ENCODE peak calls at places on chromosome 1, in six cellular contexts. One of them, this sample, is unnamed.

GRCh38 chr1:61301824-61302652 is 219.7 kb downstream of the NFIA start:
- DNase-seq in AG04449: no peak
- DNase-seq in ascending aorta: no peak
- DNase-seq in uterus: no peak
- DNase-seq in choroid plexus epithelial cell: peak
- DNase-seq in colonic mucosa: no peak
- DNase-seq in this sample: no peak

GRCh38 chr1:201016943-201017827 is 6.3 kb downstream of the KIF21B start:
- DNase-seq in choroid plexus epithelial cell: no peak
- DNase-seq in AG04449: no peak
- DNase-seq in uterus: no peak
- DNase-seq in colonic mucosa: no peak
- DNase-seq in ascending aorta: no peak
- DNase-seq in this sample: no peak

GRCh38 chr1:180353930-180354329 is 123.9 kb downstream of the LHX4 start:
- DNase-seq in uterus: no peak
- DNase-seq in AG04449: no peak
- DNase-seq in choroid plexus epithelial cell: no peak
- DNase-seq in ascending aorta: no peak
- DNase-seq in colonic mucosa: no peak
- DNase-seq in this sample: no peak

GRCh38 chr1:28887418-28887834 is 26.9 kb upstream of the EPB41 start:
- DNase-seq in choroid plexus epithelial cell: no peak
- DNase-seq in ascending aorta: peak
- DNase-seq in AG04449: no peak
- DNase-seq in colonic mucosa: peak
- DNase-seq in uterus: peak
- DNase-seq in this sample: no peak

GRCh38 chr1:87410771-87411170 is 82.1 kb downstream of the LMO4 start:
- DNase-seq in colonic mucosa: peak
- DNase-seq in choroid plexus epithelial cell: no peak
- DNase-seq in uterus: no peak
- DNase-seq in ascending aorta: no peak
- DNase-seq in AG04449: no peak
- DNase-seq in this sample: no peak

GRCh38 chr1:109733235-109733634 is 7.6 kb downstream of the GSTM3 start:
- DNase-seq in choroid plexus epithelial cell: no peak
- DNase-seq in uterus: no peak
- DNase-seq in AG04449: no peak
- DNase-seq in ascending aorta: no peak
- DNase-seq in colonic mucosa: no peak
- DNase-seq in this sample: no peak

GRCh38 chr1:209674957-209675566 is at the start of gene G0S2:
- DNase-seq in AG04449: no peak
- DNase-seq in choroid plexus epithelial cell: peak
- DNase-seq in uterus: peak
- DNase-seq in ascending aorta: no peak
- DNase-seq in colonic mucosa: peak
- DNase-seq in this sample: no peak

GRCh38 chr1:23634840-23635642 is 56.6 kb upstream of the RPL11 start:
- DNase-seq in colonic mucosa: peak
- DNase-seq in uterus: peak
- DNase-seq in choroid plexus epithelial cell: peak
- DNase-seq in AG04449: peak
- DNase-seq in ascending aorta: no peak
- DNase-seq in this sample: peak

GRCh38 chr1:234481771-234482170 is 2.8 kb upstream of the TARBP1 start:
- DNase-seq in choroid plexus epithelial cell: no peak
- DNase-seq in ascending aorta: no peak
- DNase-seq in uterus: no peak
- DNase-seq in colonic mucosa: no peak
- DNase-seq in AG04449: no peak
- DNase-seq in this sample: no peak

GRCh38 chr1:157137773-157138219 is 399 bp downstream of the ETV3 start:
- DNase-seq in AG04449: no peak
- DNase-seq in uterus: no peak
- DNase-seq in ascending aorta: no peak
- DNase-seq in colonic mucosa: no peak
- DNase-seq in choroid plexus epithelial cell: no peak
- DNase-seq in this sample: no peak

GRCh38 chr1:81452693-81453344 is 347.9 kb upstream of the ADGRL2 start:
- DNase-seq in uterus: no peak
- DNase-seq in ascending aorta: no peak
- DNase-seq in colonic mucosa: no peak
- DNase-seq in AG04449: no peak
- DNase-seq in choroid plexus epithelial cell: no peak
- DNase-seq in this sample: no peak

GRCh38 chr1:111847519-111847918 is 91.8 kb downstream of the DDX20 start:
- DNase-seq in ascending aorta: no peak
- DNase-seq in uterus: no peak
- DNase-seq in AG04449: no peak
- DNase-seq in choroid plexus epithelial cell: no peak
- DNase-seq in colonic mucosa: no peak
- DNase-seq in this sample: no peak

GRCh38 chr1:10916991-10917390 is 95.5 kb upstream of the TARDBP start:
- DNase-seq in AG04449: no peak
- DNase-seq in choroid plexus epithelial cell: no peak
- DNase-seq in colonic mucosa: no peak
- DNase-seq in ascending aorta: no peak
- DNase-seq in uterus: no peak
- DNase-seq in this sample: no peak

GRCh38 chr1:160219062-160219929 is 14.1 kb downstream of the PEA15 start:
- DNase-seq in ascending aorta: no peak
- DNase-seq in choroid plexus epithelial cell: peak
- DNase-seq in AG04449: peak
- DNase-seq in colonic mucosa: peak
- DNase-seq in uterus: no peak
- DNase-seq in this sample: peak

GRCh38 chr1:202317941-202318925 is 23.5 kb downstream of the UBE2T start:
- DNase-seq in AG04449: no peak
- DNase-seq in uterus: no peak
- DNase-seq in colonic mucosa: no peak
- DNase-seq in choroid plexus epithelial cell: no peak
- DNase-seq in ascending aorta: no peak
- DNase-seq in this sample: no peak

GRCh38 chr1:205531191-205532025 is 26.9 kb downstream of the CDK18 start:
- DNase-seq in AG04449: no peak
- DNase-seq in ascending aorta: no peak
- DNase-seq in colonic mucosa: no peak
- DNase-seq in uterus: no peak
- DNase-seq in choroid plexus epithelial cell: no peak
- DNase-seq in this sample: no peak

GRCh38 chr1:58837886-58838285 is 54.0 kb upstream of the JUN start:
- DNase-seq in choroid plexus epithelial cell: no peak
- DNase-seq in colonic mucosa: no peak
- DNase-seq in uterus: no peak
- DNase-seq in ascending aorta: no peak
- DNase-seq in AG04449: no peak
- DNase-seq in this sample: no peak

GRCh38 chr1:239810071-239810481 is 281.6 kb upstream of the FMN2 start:
- DNase-seq in AG04449: no peak
- DNase-seq in choroid plexus epithelial cell: no peak
- DNase-seq in colonic mucosa: no peak
- DNase-seq in uterus: no peak
- DNase-seq in ascending aorta: no peak
- DNase-seq in this sample: peak

GRCh38 chr1:99503276-99503747 is 142.6 kb upstream of the PALMD start:
- DNase-seq in uterus: no peak
- DNase-seq in choroid plexus epithelial cell: peak
- DNase-seq in AG04449: no peak
- DNase-seq in ascending aorta: no peak
- DNase-seq in colonic mucosa: no peak
- DNase-seq in this sample: peak

GRCh38 chr1:238226805-238227204 is 336.1 kb upstream of the ZP4 start:
- DNase-seq in AG04449: no peak
- DNase-seq in choroid plexus epithelial cell: no peak
- DNase-seq in colonic mucosa: no peak
- DNase-seq in uterus: no peak
- DNase-seq in ascending aorta: no peak
- DNase-seq in this sample: no peak

GRCh38 chr1:11285883-11286734 is 13.1 kb downstream of the UBIAD1 start:
- DNase-seq in uterus: no peak
- DNase-seq in AG04449: no peak
- DNase-seq in choroid plexus epithelial cell: peak
- DNase-seq in ascending aorta: no peak
- DNase-seq in colonic mucosa: no peak
- DNase-seq in this sample: no peak

GRCh38 chr1:101290922-101291561 is 54.2 kb downstream of the S1PR1 start:
- DNase-seq in uterus: no peak
- DNase-seq in choroid plexus epithelial cell: no peak
- DNase-seq in AG04449: no peak
- DNase-seq in colonic mucosa: no peak
- DNase-seq in ascending aorta: no peak
- DNase-seq in this sample: no peak

GRCh38 chr1:2535455-2535854 is 5.4 kb upstream of the HES5 start:
- DNase-seq in colonic mucosa: no peak
- DNase-seq in choroid plexus epithelial cell: no peak
- DNase-seq in uterus: no peak
- DNase-seq in AG04449: no peak
- DNase-seq in ascending aorta: no peak
- DNase-seq in this sample: no peak

GRCh38 chr1:34740161-34740875 is 14.5 kb upstream of the GJB5 start:
- DNase-seq in colonic mucosa: no peak
- DNase-seq in ascending aorta: no peak
- DNase-seq in uterus: no peak
- DNase-seq in AG04449: no peak
- DNase-seq in choroid plexus epithelial cell: peak
- DNase-seq in this sample: no peak

GRCh38 chr1:241637046-241637590 is 3.1 kb downstream of the CHML start:
- DNase-seq in ascending aorta: no peak
- DNase-seq in uterus: no peak
- DNase-seq in AG04449: no peak
- DNase-seq in colonic mucosa: no peak
- DNase-seq in choroid plexus epithelial cell: peak
- DNase-seq in this sample: no peak

GRCh38 chr1:193631306-193631705 is 444.9 kb upstream of the B3GALT2 start:
- DNase-seq in choroid plexus epithelial cell: no peak
- DNase-seq in uterus: no peak
- DNase-seq in ascending aorta: no peak
- DNase-seq in colonic mucosa: no peak
- DNase-seq in AG04449: no peak
- DNase-seq in this sample: no peak

GRCh38 chr1:193634470-193634869 is 448.1 kb upstream of the B3GALT2 start:
- DNase-seq in choroid plexus epithelial cell: peak
- DNase-seq in colonic mucosa: no peak
- DNase-seq in ascending aorta: no peak
- DNase-seq in AG04449: no peak
- DNase-seq in uterus: no peak
- DNase-seq in this sample: no peak

GRCh38 chr1:193626695-193627094 is 440.3 kb upstream of the B3GALT2 start:
- DNase-seq in choroid plexus epithelial cell: no peak
- DNase-seq in uterus: no peak
- DNase-seq in ascending aorta: no peak
- DNase-seq in AG04449: no peak
- DNase-seq in colonic mucosa: no peak
- DNase-seq in this sample: no peak

GRCh38 chr1:193633991-193634390 is 447.6 kb upstream of the B3GALT2 start:
- DNase-seq in AG04449: no peak
- DNase-seq in colonic mucosa: no peak
- DNase-seq in ascending aorta: no peak
- DNase-seq in uterus: no peak
- DNase-seq in choroid plexus epithelial cell: no peak
- DNase-seq in this sample: no peak

GRCh38 chr1:193629875-193630274 is 443.5 kb upstream of the B3GALT2 start:
- DNase-seq in choroid plexus epithelial cell: peak
- DNase-seq in AG04449: no peak
- DNase-seq in ascending aorta: no peak
- DNase-seq in uterus: no peak
- DNase-seq in colonic mucosa: no peak
- DNase-seq in this sample: no peak
- H3K4me3 ChIP-seq in choroid plexus epithelial cell: no peak
- H3K4me3 ChIP-seq in AG04449: no peak
- H3K4me3 ChIP-seq in ascending aorta: no peak
- H3K4me3 ChIP-seq in uterus: no peak
- H3K4me3 ChIP-seq in colonic mucosa: no peak
- H3K4me3 ChIP-seq in this sample: no peak

DNA sequence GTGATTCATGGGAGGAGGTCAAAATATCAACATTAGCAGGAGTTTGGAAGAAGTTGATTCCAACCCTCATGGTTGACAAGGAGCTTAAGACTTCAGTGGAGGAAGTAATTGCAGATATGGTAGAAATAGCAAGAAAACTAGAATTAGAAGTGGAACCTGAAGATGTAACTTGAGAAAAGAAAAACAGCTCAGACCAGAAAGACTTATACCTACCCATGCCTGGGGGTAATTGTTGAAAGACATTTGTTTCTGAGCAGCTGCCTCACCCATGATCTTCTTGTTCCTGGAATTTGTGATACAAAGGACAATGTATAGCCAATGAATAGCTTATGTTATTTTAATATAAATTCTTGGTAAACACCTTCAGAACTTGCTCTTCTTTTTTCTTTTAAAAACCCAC is 128.6 kb downstream of the LRIG2 start:
- DNase-seq in AG04449: no peak
- DNase-seq in ascending aorta: no peak
- DNase-seq in colonic mucosa: no peak
- DNase-seq in choroid plexus epithelial cell: no peak
- DNase-seq in uterus: no peak
- DNase-seq in this sample: no peak
- H3K4me3 ChIP-seq in AG04449: no peak
- H3K4me3 ChIP-seq in ascending aorta: no peak
- H3K4me3 ChIP-seq in colonic mucosa: no peak
- H3K4me3 ChIP-seq in choroid plexus epithelial cell: no peak
- H3K4me3 ChIP-seq in uterus: no peak
- H3K4me3 ChIP-seq in this sample: no peak

GRCh38 chr1:229508823-229509337 is 739 bp upstream of the NUP133 start:
- DNase-seq in colonic mucosa: no peak
- DNase-seq in AG04449: no peak
- DNase-seq in ascending aorta: no peak
- DNase-seq in uterus: no peak
- DNase-seq in choroid plexus epithelial cell: no peak
- DNase-seq in this sample: no peak
- H3K4me3 ChIP-seq in colonic mucosa: peak
- H3K4me3 ChIP-seq in AG04449: peak
- H3K4me3 ChIP-seq in ascending aorta: peak
- H3K4me3 ChIP-seq in uterus: peak
- H3K4me3 ChIP-seq in choroid plexus epithelial cell: peak
- H3K4me3 ChIP-seq in this sample: peak

GRCh38 chr1:30757196-30757949 is at the start of gene LAPTM5:
- DNase-seq in uterus: peak
- DNase-seq in colonic mucosa: peak
- DNase-seq in AG04449: no peak
- DNase-seq in choroid plexus epithelial cell: peak
- DNase-seq in ascending aorta: no peak
- DNase-seq in this sample: no peak

GRCh38 chr1:30756545-30757195 is 904 bp downstream of the LAPTM5 start:
- DNase-seq in choroid plexus epithelial cell: peak
- DNase-seq in ascending aorta: peak
- DNase-seq in uterus: no peak
- DNase-seq in colonic mucosa: peak
- DNase-seq in AG04449: peak
- DNase-seq in this sample: peak

GRCh38 chr1:30759718-30760281 is 2.2 kb upstream of the LAPTM5 start:
- DNase-seq in ascending aorta: no peak
- DNase-seq in AG04449: no peak
- DNase-seq in colonic mucosa: no peak
- DNase-seq in choroid plexus epithelial cell: no peak
- DNase-seq in uterus: no peak
- DNase-seq in this sample: no peak

GRCh38 chr1:30758785-30759380 is 1.3 kb upstream of the LAPTM5 start:
- DNase-seq in uterus: no peak
- DNase-seq in ascending aorta: no peak
- DNase-seq in choroid plexus epithelial cell: peak
- DNase-seq in AG04449: no peak
- DNase-seq in colonic mucosa: no peak
- DNase-seq in this sample: no peak

GRCh38 chr1:30757976-30758688 is 558 bp upstream of the LAPTM5 start:
- DNase-seq in ascending aorta: no peak
- DNase-seq in AG04449: no peak
- DNase-seq in choroid plexus epithelial cell: no peak
- DNase-seq in colonic mucosa: no peak
- DNase-seq in uterus: no peak
- DNase-seq in this sample: no peak
- H3K4me3 ChIP-seq in ascending aorta: peak
- H3K4me3 ChIP-seq in AG04449: no peak
- H3K4me3 ChIP-seq in choroid plexus epithelial cell: no peak
- H3K4me3 ChIP-seq in colonic mucosa: peak
- H3K4me3 ChIP-seq in uterus: no peak
- H3K4me3 ChIP-seq in this sample: no peak

This sample was measured in astrocyte of the cerebellum.